ENCODE peak calls at places on chromosomes 6 and 20, in ten cellular contexts. P is sigmoid colon, B is LNCaP clone FGC, M is body of pancreas, Y is lower lobe of right lung, S is fibroblast of the aortic adventitia, Z is AG09309, E is fibroblast of mammary gland, F is RWPE2, A is astrocyte of the spinal cord. L is an unnamed sample.

GRCh38 chr6:33787954-33788693 is 806 bp downstream of the LEMD2 start:
- DNase-seq in M (peak), Y (peak), E (peak), P (peak), S (peak), Z (no peak), A (peak), F (no peak), B (no peak), L (peak)

GRCh38 chr6:139644821-139645220 is 270.4 kb upstream of the CITED2 start:
- DNase-seq in Z (no peak), S (peak), P (peak), B (no peak), E (peak), Y (no peak), A (peak), M (no peak), F (no peak), L (peak)

GRCh38 chr6:70210462-70210861 is 92.4 kb downstream of the COL9A1 start:
- DNase-seq in F (no peak), Z (no peak), B (no peak), A (peak), Y (no peak), P (no peak), S (peak), E (peak), M (no peak), L (peak)

GRCh38 chr6:6152060-6152459 is 145.3 kb upstream of the NRN1 start:
- DNase-seq in F (no peak), B (no peak), Y (no peak), E (no peak), Z (no peak), M (no peak), S (no peak), A (no peak), P (no peak), L (no peak)

GRCh38 chr20:43563991-43564390 is 5.2 kb downstream of the SGK2 start:
- DNase-seq in F (no peak), A (no peak), M (no peak), B (no peak), P (no peak), Y (no peak), S (no peak), Z (no peak), E (no peak), L (no peak)

GRCh38 chr20:48058611-48059559 is 273.6 kb upstream of the SULF2 start:
- DNase-seq in F (peak), P (no peak), S (no peak), A (no peak), M (no peak), E (no peak), Z (no peak), Y (no peak), B (no peak), L (no peak)

GRCh38 chr6:117919775-117920492 is 12.9 kb downstream of the SLC35F1 start:
- DNase-seq in Z (no peak), E (no peak), F (no peak), M (peak), P (no peak), B (no peak), S (no peak), Y (peak), A (no peak), L (no peak)

GRCh38 chr6:68046756-68047155 is 588.3 kb upstream of the ADGRB3 start:
- DNase-seq in A (no peak), Z (no peak), M (no peak), P (no peak), B (no peak), S (no peak), E (no peak), F (no peak), Y (no peak), L (no peak)

GRCh38 chr6:12279322-12280098 is 10.7 kb upstream of the EDN1 start:
- DNase-seq in E (peak), A (no peak), P (no peak), Y (no peak), B (peak), S (no peak), Z (no peak), M (no peak), F (no peak), L (no peak)

GRCh38 chr6:16241321-16241689 is 2.9 kb downstream of the GMPR start:
- DNase-seq in Z (no peak), S (no peak), P (no peak), B (no peak), M (no peak), E (no peak), Y (no peak), F (no peak), A (no peak), L (no peak)

GRCh38 chr6:15523679-15524630 is 138.9 kb downstream of the DTNBP1 start:
- DNase-seq in M (no peak), Z (no peak), P (no peak), E (no peak), Y (no peak), B (no peak), A (no peak), S (no peak), F (no peak), L (no peak)

GRCh38 chr6:16805190-16805860 is 44.1 kb upstream of the ATXN1 start:
- DNase-seq in E (peak), M (peak), S (peak), P (no peak), F (no peak), B (no peak), Z (no peak), Y (no peak), A (no peak), L (peak)

GRCh38 chr20:34368547-34368946 is 5.5 kb downstream of the ITCH start:
- DNase-seq in F (peak), Y (no peak), E (peak), B (no peak), S (no peak), Z (no peak), A (no peak), M (no peak), P (no peak), L (peak)

GRCh38 chr6:26198626-26199056 is 111.4 kb downstream of the HFE start:
- DNase-seq in F (no peak), A (peak), E (no peak), Z (no peak), B (no peak), M (no peak), P (no peak), Y (no peak), S (peak), L (peak)

GRCh38 chr20:33099842-33100538 is 20.5 kb downstream of the BPIFB4 start:
- DNase-seq in S (no peak), A (no peak), B (no peak), Y (no peak), F (no peak), E (no peak), M (no peak), P (no peak), Z (no peak), L (no peak)

GRCh38 chr20:33685328-33686007 is 717 bp downstream of the E2F1 start:
- DNase-seq in E (peak), M (no peak), Z (no peak), B (no peak), Y (no peak), A (no peak), F (peak), S (no peak), P (no peak), L (no peak)

GRCh38 chr6:139330841-139331500 is 39.2 kb upstream of the TXLNB start:
- DNase-seq in Y (no peak), S (peak), E (peak), M (no peak), P (no peak), B (no peak), A (no peak), F (no peak), Z (no peak), L (peak)

GRCh38 chr6:31834367-31834703 is 6.8 kb downstream of the HSPA1B start:
- DNase-seq in S (no peak), F (peak), P (peak), Y (peak), M (peak), E (peak), Z (no peak), A (no peak), B (peak), L (peak)

GRCh38 chr6:41503841-41504525 is 42.2 kb upstream of the FOXP4 start:
- DNase-seq in E (no peak), A (peak), Z (no peak), P (no peak), M (peak), F (no peak), B (no peak), Y (no peak), S (peak), L (peak)

GRCh38 chr20:44494266-44494665 is 18.6 kb downstream of the TTPAL start:
- DNase-seq in B (no peak), M (no peak), E (peak), Y (no peak), S (peak), Z (no peak), A (peak), P (no peak), F (peak), L (peak)

GRCh38 chr6:5663256-5663655 is 343.5 kb downstream of the NRN1 start:
- DNase-seq in Z (no peak), A (no peak), F (no peak), M (no peak), P (no peak), Y (no peak), B (no peak), S (peak), E (no peak), L (no peak)

GRCh38 chr6:169073311-169073710 is 180.3 kb downstream of the THBS2 start:
- DNase-seq in Z (peak), S (peak), F (no peak), B (no peak), P (no peak), A (peak), E (peak), Y (no peak), M (no peak), L (peak)

GRCh38 chr6:3325210-3325609 is 66.5 kb downstream of the PSMG4 start:
- DNase-seq in F (no peak), B (no peak), S (peak), Z (peak), M (no peak), A (peak), E (peak), P (peak), Y (no peak), L (peak)

GRCh38 chr20:63587781-63588591 is 13.9 kb upstream of the HELZ2 start:
- DNase-seq in A (no peak), B (peak), Z (no peak), S (no peak), Y (no peak), M (no peak), F (peak), P (no peak), E (no peak), L (no peak)

GRCh38 chr6:122845464-122845863 is 56.4 kb downstream of the SMPDL3A start:
- DNase-seq in S (no peak), B (no peak), Y (no peak), P (no peak), M (no peak), A (no peak), Z (no peak), F (no peak), E (no peak), L (no peak)

GRCh38 chr20:25052255-25053206 is 5.4 kb downstream of the ACSS1 start:
- DNase-seq in P (peak), E (no peak), B (no peak), S (peak), A (no peak), F (peak), M (no peak), Z (no peak), Y (no peak), L (no peak)

GRCh38 chr6:15936503-15936902 is 192.4 kb upstream of the MYLIP start:
- DNase-seq in F (no peak), E (no peak), P (no peak), Z (no peak), M (no peak), Y (no peak), B (no peak), S (no peak), A (no peak), L (no peak)

GRCh38 chr6:137697267-137697938 is 169.7 kb upstream of the TNFAIP3 start:
- DNase-seq in S (peak), E (peak), Z (no peak), M (peak), B (no peak), Y (no peak), F (no peak), A (peak), P (no peak), L (no peak)

GRCh38 chr20:23152308-23152892 is 66.3 kb upstream of the CD93 start:
- DNase-seq in A (peak), Z (peak), S (peak), E (peak), P (peak), F (no peak), M (peak), Y (no peak), B (no peak), L (peak)

GRCh38 chr6:154318711-154319110 is 37.9 kb downstream of the IPCEF1 start:
- DNase-seq in P (no peak), M (no peak), F (no peak), Z (no peak), B (no peak), A (no peak), S (peak), Y (no peak), E (peak), L (no peak)

GRCh38 chr6:45998524-45998923 is 17.1 kb downstream of the CLIC5 start:
- DNase-seq in M (no peak), F (no peak), S (no peak), E (no peak), Z (no peak), A (no peak), B (no peak), Y (no peak), P (no peak), L (no peak)

GRCh38 chr6:77466055-77467028 is 3.1 kb upstream of the HTR1B start:
- DNase-seq in M (peak), P (no peak), A (peak), Y (peak), E (peak), Z (no peak), S (peak), F (no peak), B (no peak), L (peak)

GRCh38 chr6:77463881-77464867 is 883 bp upstream of the HTR1B start:
- DNase-seq in F (peak), E (no peak), M (no peak), Z (no peak), A (peak), P (peak), Y (peak), B (no peak), S (no peak), L (peak)

GRCh38 chr6:77461796-77462195 is 1.5 kb downstream of the HTR1B start:
- DNase-seq in P (no peak), B (no peak), F (no peak), Y (no peak), S (no peak), E (no peak), M (no peak), A (no peak), Z (no peak), L (no peak)

GRCh38 chr6:77463308-77463880 is at the start of gene HTR1B:
- DNase-seq in M (no peak), Z (no peak), B (no peak), A (peak), P (peak), S (no peak), Y (peak), E (no peak), F (no peak), L (peak)

GRCh38 chr6:77462359-77463307 is 658 bp downstream of the HTR1B start:
- DNase-seq in B (no peak), Z (no peak), M (no peak), P (peak), Y (peak), F (peak), S (no peak), A (peak), E (no peak), L (peak)
- H3K4me3 ChIP-seq in B (no peak), Z (peak), M (peak), P (peak), Y (peak), F (peak), S (no peak), A (peak), E (peak), L (peak)

GRCh38 chr6:159042003-159042823 is 2.6 kb downstream of the TAGAP start:
- DNase-seq in M (peak), Z (no peak), Y (no peak), E (peak), F (no peak), P (peak), A (peak), B (no peak), S (peak), L (peak)
- TF ChIP-seq CTCF in M (peak), Z (peak), Y (peak), E (peak), F (peak), P (peak), A (peak), B (peak), S (peak), L (peak)

DNA sequence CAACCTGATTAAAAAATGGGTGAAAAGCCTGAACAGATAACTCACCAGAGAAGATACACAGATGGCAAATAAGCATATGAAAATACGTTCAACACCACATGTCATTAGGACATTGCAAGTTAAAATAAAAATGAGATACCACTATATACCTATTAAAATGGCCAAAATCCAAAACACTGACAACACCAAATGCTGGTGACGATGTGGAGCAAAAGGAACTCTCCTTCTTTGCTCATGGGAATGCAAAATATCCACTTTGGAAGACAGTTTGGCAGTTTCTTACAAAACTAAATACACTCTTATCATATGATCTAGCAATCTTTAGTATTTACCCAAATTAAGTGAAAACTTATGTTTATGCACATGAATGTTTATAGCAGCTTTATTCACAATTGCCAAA is 100.5 kb upstream of the ARID1B start:
- DNase-seq in F (no peak), A (no peak), P (no peak), Y (no peak), E (no peak), S (no peak), M (no peak), B (no peak), Z (no peak), L (no peak)
- H3K4me3 ChIP-seq in F (no peak), A (no peak), P (no peak), Y (no peak), E (no peak), S (no peak), M (no peak), B (no peak), Z (no peak), L (no peak)

GRCh38 chr6:30721198-30722024 is 1.3 kb downstream of the TUBB start:
- DNase-seq in Z (no peak), M (peak), E (peak), P (peak), A (peak), S (peak), Y (peak), F (peak), B (no peak), L (peak)
- TF ChIP-seq CTCF in Z (peak), M (peak), E (no peak), P (no peak), A (peak), S (peak), Y (peak), F (peak), B (peak), L (peak)

DNA sequence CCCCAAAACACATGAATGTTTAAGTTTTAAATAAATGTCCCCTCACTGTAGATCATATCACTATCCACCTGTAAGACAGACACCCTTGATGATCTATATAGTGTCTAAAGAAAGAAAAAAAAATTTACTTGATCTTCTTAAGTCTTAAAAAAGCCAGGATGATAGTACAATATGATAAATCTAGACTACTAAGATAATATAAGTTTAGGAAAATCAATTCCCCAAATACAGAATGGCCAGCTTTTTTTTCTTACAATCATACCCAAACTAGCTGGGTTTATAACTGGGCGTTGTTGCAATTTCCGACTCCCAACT is 14.4 kb downstream of the ZNF217 start:
- DNase-seq in E (no peak), Z (no peak), P (no peak), A (no peak), B (no peak), S (no peak), Y (no peak), M (no peak), F (no peak), L (no peak)
- H3K4me3 ChIP-seq in E (no peak), Z (no peak), P (peak), A (no peak), B (peak), S (peak), Y (peak), M (no peak), F (no peak), L (no peak)

L was measured in choroid plexus epithelial cell.